ENCODE peak calls at places on chromosome 16, in six cellular contexts. H is K562, C is type B pancreatic cell, V is GM23248, D is MM.1S, P is dorsolateral prefrontal cortex. N is an unnamed sample.

GRCh38 chr16:86882586-86883280 is 304.4 kb downstream of the FOXL1 start:
- DNase-seq in H (no peak), C (no peak), V (peak; percentile 76), D (no peak), P (peak; percentile 74), N (no peak)

GRCh38 chr16:84144301-84144858 is 597 bp downstream of the HSDL1 start:
- DNase-seq in H (peak; percentile 54), C (no peak), V (peak; percentile 64), D (peak; percentile 24), P (peak; percentile 51), N (no peak)

GRCh38 chr16:51407199-51407598 is 256.1 kb upstream of the SALL1 start:
- DNase-seq in H (no peak), C (no peak), V (no peak), D (no peak), P (no peak), N (no peak)

GRCh38 chr16:48612621-48613020 is 2.6 kb upstream of the N4BP1 start:
- DNase-seq in H (no peak), C (no peak), V (no peak), D (peak; percentile 33), P (no peak), N (no peak)

GRCh38 chr16:750454-750853 is 9.7 kb upstream of the CIAO3 start:
- DNase-seq in H (no peak), C (no peak), V (no peak), D (no peak), P (no peak), N (no peak)

GRCh38 chr16:57372372-57373116 is at the start of gene CX3CL1:
- DNase-seq in H (no peak), C (peak; percentile 78), V (peak; percentile 61), D (no peak), P (peak; percentile 89), N (peak; percentile 62)

GRCh38 chr16:6335072-6335471 is 997.6 kb upstream of the RBFOX1 start:
- DNase-seq in H (peak; percentile 42), C (no peak), V (peak; percentile 3), D (no peak), P (no peak), N (no peak)

GRCh38 chr16:72013389-72013788 is 4.8 kb downstream of the DHODH start:
- DNase-seq in H (peak; percentile 25), C (no peak), V (peak; percentile 31), D (no peak), P (no peak), N (no peak)

GRCh38 chr16:31427441-31428276 is 501 bp downstream of the COX6A2 start:
- DNase-seq in H (peak; percentile 85), C (no peak), V (peak; percentile 75), D (no peak), P (peak; percentile 41), N (no peak)

GRCh38 chr16:23786964-23787571 is 32.2 kb downstream of the CHP2 start:
- DNase-seq in H (no peak), C (no peak), V (no peak), D (no peak), P (no peak), N (no peak)

GRCh38 chr16:5706206-5706605 is 608.6 kb upstream of the EEF2KMT start:
- DNase-seq in H (no peak), C (no peak), V (no peak), D (no peak), P (no peak), N (no peak)

GRCh38 chr16:64864232-64864803 is 257.5 kb downstream of the CDH11 start:
- DNase-seq in H (no peak), C (no peak), V (peak; percentile 94), D (no peak), P (no peak), N (no peak)

GRCh38 chr16:1271380-1271749 is 15.5 kb downstream of the TPSD1 start:
- DNase-seq in H (no peak), C (no peak), V (no peak), D (no peak), P (no peak), N (no peak)

GRCh38 chr16:67514382-67514828 is 14.2 kb upstream of the RIPOR1 start:
- DNase-seq in H (peak; percentile 68), C (no peak), V (peak; percentile 92), D (peak; percentile 90), P (peak; percentile 64), N (peak; percentile 41)

GRCh38 chr16:13110124-13110796 is 208.9 kb downstream of the SHISA9 start:
- DNase-seq in H (no peak), C (no peak), V (no peak), D (no peak), P (no peak), N (no peak)

GRCh38 chr16:4160663-4161436 is 44.6 kb upstream of the ADCY9 start:
- DNase-seq in H (no peak), C (no peak), V (peak; percentile 59), D (no peak), P (no peak), N (no peak)

GRCh38 chr16:77679901-77680300 is 42.4 kb upstream of the NUDT7 start:
- DNase-seq in H (no peak), C (no peak), V (no peak), D (no peak), P (no peak), N (no peak)

GRCh38 chr16:80515374-80515773 is 25.4 kb upstream of the DYNLRB2 start:
- DNase-seq in H (no peak), C (no peak), V (no peak), D (no peak), P (no peak), N (no peak)

GRCh38 chr16:130533-131173 is 7.8 kb downstream of the NPRL3 start:
- DNase-seq in H (no peak), C (no peak), V (no peak), D (no peak), P (no peak), N (no peak)

GRCh38 chr16:47826070-47826469 is 329.7 kb downstream of the ABCC12 start:
- DNase-seq in H (no peak), C (no peak), V (no peak), D (no peak), P (no peak), N (no peak)

GRCh38 chr16:83137894-83138293 is 511.1 kb downstream of the CDH13 start:
- DNase-seq in H (no peak), C (no peak), V (peak; percentile 35), D (no peak), P (no peak), N (no peak)

GRCh38 chr16:1870365-1871082 is 1.4 kb downstream of the MEIOB start:
- DNase-seq in H (no peak), C (no peak), V (peak; percentile 90), D (no peak), P (no peak), N (no peak)

GRCh38 chr16:12162586-12162985 is 186.1 kb downstream of the SNX29 start:
- DNase-seq in H (no peak), C (no peak), V (no peak), D (no peak), P (no peak), N (no peak)

GRCh38 chr16:19840524-19841110 is 44.0 kb downstream of the GPRC5B start:
- DNase-seq in H (no peak), C (no peak), V (no peak), D (no peak), P (no peak), N (no peak)

GRCh38 chr16:1651509-1652342 is 26.4 kb upstream of the JPT2 start:
- DNase-seq in H (no peak), C (no peak), V (peak; percentile 20), D (no peak), P (no peak), N (no peak)

GRCh38 chr16:414395-415169 is 10.9 kb upstream of the RAB11FIP3 start:
- DNase-seq in H (no peak), C (no peak), V (peak; percentile 30), D (no peak), P (no peak), N (no peak)

GRCh38 chr16:25713785-25714570 is 22.2 kb downstream of the HS3ST4 start:
- DNase-seq in H (no peak), C (no peak), V (no peak), D (no peak), P (no peak), N (no peak)

GRCh38 chr16:56753410-56753809 is 23.5 kb downstream of the NUP93 start:
- DNase-seq in H (no peak), C (no peak), V (peak; percentile 78), D (no peak), P (no peak), N (no peak)

GRCh38 chr16:86951041-86951822 is 366.0 kb downstream of the C16orf95 start:
- DNase-seq in H (no peak), C (no peak), V (no peak), D (no peak), P (no peak), N (no peak)

GRCh38 chr16:1858189-1858588 is 13.8 kb downstream of the MEIOB start:
- DNase-seq in H (no peak), C (no peak), V (no peak), D (peak; percentile 29), P (no peak), N (no peak)

GRCh38 chr16:57859331-57859730 is 57.0 kb upstream of the KIFC3 start:
- DNase-seq in H (peak; percentile 70), C (no peak), V (peak; percentile 22), D (no peak), P (no peak), N (no peak)